ENCODE peak calls at places on chromosomes 12 and 14, in five cellular contexts. B, I, Y, G and P are unnamed samples.

GRCh38 chr14:105213396-105213795 is 32.3 kb upstream of the NUDT14 start:
- DNase-seq in I (no peak), G (no peak), B (no peak), Y (no peak), P (no peak)

GRCh38 chr12:25051583-25052190 is 102.8 kb upstream of the BCAT1 start:
- DNase-seq in I (no peak), G (no peak), Y (no peak), B (no peak), P (peak)

GRCh38 chr12:23204933-23205778 is 580.2 kb downstream of the ETNK1 start:
- DNase-seq in Y (peak), G (peak), I (peak), B (peak), P (peak)

GRCh38 chr14:58488550-58488949 is 61.0 kb downstream of the KIAA0586 start:
- DNase-seq in B (no peak), Y (peak), I (no peak), G (no peak), P (no peak)

GRCh38 chr12:14317362-14318146 is 47.9 kb upstream of the ATF7IP start:
- DNase-seq in Y (no peak), G (no peak), I (no peak), B (no peak), P (no peak)

GRCh38 chr12:111359231-111359913 is 9.5 kb downstream of the PHETA1 start:
- DNase-seq in G (no peak), B (no peak), Y (no peak), I (no peak), P (no peak)

GRCh38 chr12:6773662-6774351 is 1.5 kb downstream of the LAG3 start:
- DNase-seq in I (peak), G (no peak), Y (no peak), B (no peak), P (no peak)

GRCh38 chr12:92146497-92146828 is 817 bp upstream of the BTG1 start:
- DNase-seq in B (no peak), I (no peak), Y (no peak), G (no peak), P (no peak)

GRCh38 chr14:31945074-31945613 is 132.0 kb upstream of the ARHGAP5 start:
- DNase-seq in Y (no peak), G (peak), B (no peak), I (no peak), P (peak)

GRCh38 chr12:122204829-122205589 is 1.5 kb downstream of the B3GNT4 start:
- DNase-seq in I (no peak), G (no peak), Y (no peak), B (no peak), P (no peak)

GRCh38 chr14:90512332-90512951 is 115.6 kb downstream of the CALM1 start:
- DNase-seq in B (no peak), G (no peak), I (no peak), Y (peak), P (no peak)

GRCh38 chr12:49933793-49934192 is 16.7 kb upstream of the AQP2 start:
- DNase-seq in G (no peak), I (no peak), B (no peak), Y (peak), P (no peak)

GRCh38 chr12:109084425-109084824 is 8.8 kb downstream of the ALKBH2 start:
- DNase-seq in I (no peak), Y (no peak), B (no peak), G (no peak), P (no peak)

GRCh38 chr12:28050606-28051005 is 78.1 kb upstream of the PTHLH start:
- DNase-seq in G (no peak), B (no peak), Y (peak), I (no peak), P (no peak)

GRCh38 chr14:24461336-24461735 is 18.8 kb upstream of the SDR39U1 start:
- DNase-seq in I (no peak), Y (peak), B (no peak), G (no peak), P (no peak)

GRCh38 chr14:24456980-24457379 is 14.4 kb upstream of the SDR39U1 start:
- DNase-seq in B (no peak), I (no peak), G (no peak), Y (peak), P (no peak)

GRCh38 chr14:24459331-24459730 is 16.8 kb upstream of the SDR39U1 start:
- DNase-seq in Y (no peak), G (no peak), B (no peak), I (no peak), P (no peak)

GRCh38 chr14:24463017-24463805 is 20.6 kb upstream of the SDR39U1 start:
- DNase-seq in Y (no peak), G (no peak), B (no peak), I (no peak), P (peak)

DNA sequence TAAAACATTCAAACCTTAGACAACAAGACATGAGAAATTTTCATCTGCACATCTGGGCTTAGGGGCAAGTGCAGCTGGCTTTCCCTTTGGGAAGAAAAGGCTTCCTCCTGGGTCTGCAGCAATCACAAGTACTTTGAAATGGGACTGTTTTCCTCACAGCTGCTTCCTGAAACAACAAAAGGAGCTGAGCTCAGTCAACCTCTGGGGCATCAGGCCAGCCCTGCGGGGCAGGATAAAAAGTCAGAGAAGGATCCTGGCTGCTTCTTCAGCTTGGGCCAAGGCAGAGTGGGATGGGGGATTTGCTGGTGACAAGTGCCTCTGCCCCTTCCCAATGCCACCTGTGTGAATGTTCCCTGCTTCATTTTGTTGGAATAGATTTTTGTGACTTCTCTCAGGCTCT is 16.2 kb upstream of the SDR39U1 start:
- DNase-seq in I (no peak), B (no peak), G (no peak), Y (no peak), P (no peak)
- H2AFZ ChIP-seq in I (no peak), B (no peak), G (no peak), Y (no peak), P (no peak)

GRCh38 chr12:114254172-114254571 is 151.8 kb downstream of the TBX5 start:
- DNase-seq in Y (no peak), G (no peak), I (no peak), B (no peak), P (no peak)
- H3K27ac ChIP-seq in Y (no peak), G (peak), I (no peak), B (no peak), P (no peak)

GRCh38 chr12:106282457-106283097 is 20.0 kb upstream of the TCP11L2 start:
- DNase-seq in B (peak), G (peak), I (peak), Y (peak), P (peak)
- TF ChIP-seq EZH2phosphoT487 in B (no peak), G (no peak), I (no peak), Y (no peak), P (no peak)

DNA sequence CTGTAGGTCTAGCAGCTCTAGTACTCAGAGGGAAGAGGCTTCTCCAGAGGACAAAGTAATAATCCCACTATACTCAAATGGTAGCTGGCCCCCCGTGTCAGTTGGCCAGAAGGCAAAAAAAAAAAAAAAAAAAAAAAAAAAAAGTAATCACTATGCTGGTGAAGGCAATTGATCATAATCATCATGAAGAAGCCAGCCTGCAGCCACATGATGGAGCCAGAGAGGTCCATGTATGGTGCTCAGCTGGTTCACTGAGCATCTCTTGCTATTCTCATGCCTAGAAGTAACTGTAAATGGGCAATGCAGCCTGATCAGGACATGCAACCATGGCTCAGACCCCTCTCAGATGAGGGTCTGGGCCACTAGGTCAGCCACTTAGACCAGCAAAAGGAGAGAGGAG is 378.8 kb downstream of the MED13L start:
- DNase-seq in G (no peak), I (no peak), Y (peak), B (no peak), P (no peak)
- H2AFZ ChIP-seq in G (no peak), I (no peak), Y (no peak), B (no peak), P (no peak)

DNA sequence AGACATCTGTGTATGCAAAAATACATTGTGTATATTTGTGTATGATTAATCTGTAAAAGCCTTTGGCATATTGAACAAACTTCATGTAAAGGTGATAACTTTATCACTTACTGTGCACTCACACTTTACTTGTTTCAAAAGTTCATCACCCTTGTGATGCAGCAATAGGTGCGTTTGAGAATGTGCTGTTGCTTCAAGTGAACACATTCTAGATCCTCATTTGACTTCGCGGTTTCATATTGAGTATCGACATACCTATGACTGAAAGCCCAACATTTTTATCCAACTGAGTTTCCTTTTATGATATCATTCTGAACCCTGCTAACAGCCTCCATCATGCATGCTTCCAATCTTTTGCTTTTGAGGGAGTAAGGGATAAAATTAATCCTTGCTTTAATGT is 1086.9 kb downstream of the TMEM121 start:
- DNase-seq in Y (no peak), I (no peak), G (no peak), B (no peak), P (no peak)
- H3K27ac ChIP-seq in Y (no peak), I (no peak), G (no peak), B (no peak), P (no peak)

GRCh38 chr14:103854017-103854808 is 6.8 kb upstream of the PPP1R13B start:
- DNase-seq in I (no peak), Y (peak), B (no peak), G (no peak), P (no peak)

GRCh38 chr14:103857256-103857655 is 9.9 kb upstream of the PPP1R13B start:
- DNase-seq in B (no peak), Y (no peak), G (no peak), I (no peak), P (no peak)

GRCh38 chr14:103855734-103856095 is 8.3 kb upstream of the PPP1R13B start:
- DNase-seq in G (no peak), Y (no peak), B (no peak), I (no peak), P (no peak)

GRCh38 chr14:103856105-103856504 is 8.7 kb upstream of the PPP1R13B start:
- DNase-seq in B (no peak), Y (no peak), G (no peak), I (peak), P (no peak)

GRCh38 chr14:103854822-103855733 is 7.7 kb upstream of the PPP1R13B start:
- DNase-seq in Y (peak), B (no peak), I (peak), G (peak), P (no peak)
- TF ChIP-seq EZH2phosphoT487 in Y (no peak), B (no peak), I (no peak), G (no peak), P (no peak)